ENCODE peak calls at places on chromosomes 2 and 18, in seven cellular contexts. J is heart left ventricle; Z is neuronal stem cell; G is HepG2; U is A549; H is stomach; Q is CD4-positive, alpha-beta memory T cell. B is an unnamed sample.

GRCh38 chr2:48851161-48851560 is 95.6 kb upstream of the LHCGR start:
- DNase-seq in J (no peak), Z (no peak), G (no peak), U (no peak), H (no peak), Q (no peak), B (no peak)

GRCh38 chr2:60554649-60555065 is 1.2 kb upstream of the BCL11A start:
- DNase-seq in J (no peak), Z (no peak), G (no peak), U (no peak), H (no peak), Q (no peak), B (no peak)

GRCh38 chr2:114446571-114446970 is 4.1 kb downstream of the DPP10 start:
- DNase-seq in J (no peak), Z (no peak), G (no peak), U (no peak), H (no peak), Q (no peak), B (no peak)

GRCh38 chr2:36174920-36175319 is 180.7 kb upstream of the CRIM1 start:
- DNase-seq in J (no peak), Z (no peak), G (no peak), U (no peak), H (no peak), Q (no peak), B (no peak)

GRCh38 chr18:6885992-6886823 is 156.7 kb downstream of the ARHGAP28 start:
- DNase-seq in J (no peak), Z (peak), G (peak), U (peak), H (peak), Q (no peak), B (no peak)

GRCh38 chr18:72868666-72869661 is 1.2 kb upstream of the NETO1 start:
- DNase-seq in J (no peak), Z (peak), G (no peak), U (no peak), H (no peak), Q (no peak), B (no peak)

GRCh38 chr2:25168256-25169072 is at the start of gene POMC:
- DNase-seq in J (no peak), Z (no peak), G (no peak), U (peak), H (peak), Q (no peak), B (no peak)

GRCh38 chr2:232438951-232439757 is 16.8 kb upstream of the ALPI start:
- DNase-seq in J (no peak), Z (no peak), G (no peak), U (no peak), H (peak), Q (no peak), B (peak)

GRCh38 chr18:59821983-59822382 is 77.8 kb upstream of the PMAIP1 start:
- DNase-seq in J (no peak), Z (no peak), G (no peak), U (no peak), H (no peak), Q (no peak), B (no peak)

GRCh38 chr2:111898703-111899514 is 502 bp downstream of the MERTK start:
- DNase-seq in J (peak), Z (peak), G (no peak), U (no peak), H (peak), Q (no peak), B (peak)

GRCh38 chr2:157328133-157328532 is 2.5 kb upstream of the ERMN start:
- DNase-seq in J (no peak), Z (no peak), G (no peak), U (no peak), H (no peak), Q (no peak), B (no peak)

GRCh38 chr2:119673796-119674195 is 5.2 kb upstream of the TMEM177 start:
- DNase-seq in J (no peak), Z (no peak), G (no peak), U (no peak), H (no peak), Q (no peak), B (no peak)

GRCh38 chr2:17538844-17539554 is 1.5 kb upstream of the VSNL1 start:
- DNase-seq in J (peak), Z (peak), G (peak), U (no peak), H (peak), Q (no peak), B (peak)

GRCh38 chr18:59264136-59264571 is 9.1 kb downstream of the RAX start:
- DNase-seq in J (no peak), Z (no peak), G (no peak), U (no peak), H (no peak), Q (no peak), B (no peak)

GRCh38 chr2:168907940-168908662 is 7.0 kb downstream of the G6PC2 start:
- DNase-seq in J (no peak), Z (no peak), G (no peak), U (no peak), H (no peak), Q (no peak), B (no peak)

GRCh38 chr2:120818441-120818920 is 82.8 kb downstream of the GLI2 start:
- DNase-seq in J (peak), Z (no peak), G (no peak), U (peak), H (no peak), Q (no peak), B (peak)

GRCh38 chr2:55148269-55148668 is 83.8 kb downstream of the CLHC1 start:
- DNase-seq in J (no peak), Z (no peak), G (no peak), U (no peak), H (no peak), Q (no peak), B (no peak)

GRCh38 chr18:8029731-8030130 is 462.6 kb downstream of the PTPRM start:
- DNase-seq in J (no peak), Z (no peak), G (no peak), U (no peak), H (no peak), Q (no peak), B (no peak)

GRCh38 chr2:218406949-218407703 is 7.5 kb downstream of the CTDSP1 start:
- DNase-seq in J (peak), Z (no peak), G (no peak), U (no peak), H (peak), Q (peak), B (peak)

GRCh38 chr2:95350320-95351079 is 52.0 kb upstream of the FAHD2A start:
- DNase-seq in J (no peak), Z (no peak), G (no peak), U (no peak), H (no peak), Q (no peak), B (peak)

GRCh38 chr2:94875064-94875819 is 4.0 kb downstream of the TEKT4 start:
- DNase-seq in J (no peak), Z (no peak), G (no peak), U (no peak), H (no peak), Q (no peak), B (no peak)

GRCh38 chr2:136920652-136921333 is 155.4 kb downstream of the THSD7B start:
- DNase-seq in J (no peak), Z (no peak), G (peak), U (no peak), H (no peak), Q (no peak), B (no peak)

GRCh38 chr18:13562494-13563029 is 163.8 kb downstream of the FAM210A start:
- DNase-seq in J (no peak), Z (no peak), G (no peak), U (no peak), H (no peak), Q (peak), B (peak)

GRCh38 chr2:8146329-8147048 is 535.4 kb upstream of the ID2 start:
- DNase-seq in J (peak), Z (no peak), G (no peak), U (no peak), H (no peak), Q (no peak), B (no peak)

GRCh38 chr2:47888581-47889280 is 17.6 kb downstream of the FBXO11 start:
- DNase-seq in J (no peak), Z (no peak), G (no peak), U (no peak), H (no peak), Q (peak), B (no peak)

GRCh38 chr18:61606068-61606660 is 272.9 kb downstream of the CDH20 start:
- DNase-seq in J (peak), Z (peak), G (no peak), U (no peak), H (no peak), Q (no peak), B (no peak)

GRCh38 chr18:48762022-48762421 is 188.7 kb downstream of the SMAD7 start:
- DNase-seq in J (no peak), Z (no peak), G (no peak), U (no peak), H (no peak), Q (no peak), B (no peak)

GRCh38 chr2:3450385-3451031 is 68.8 kb downstream of the ADI1 start:
- DNase-seq in J (no peak), Z (no peak), G (no peak), U (no peak), H (peak), Q (no peak), B (no peak)

GRCh38 chr2:133591164-133591563 is 22.9 kb upstream of the NCKAP5 start:
- DNase-seq in J (peak), Z (no peak), G (no peak), U (no peak), H (peak), Q (no peak), B (no peak)

GRCh38 chr2:133581027-133581760 is 12.9 kb upstream of the NCKAP5 start:
- DNase-seq in J (no peak), Z (no peak), G (no peak), U (no peak), H (no peak), Q (no peak), B (no peak)

GRCh38 chr2:133588144-133588543 is 19.9 kb upstream of the NCKAP5 start:
- DNase-seq in J (no peak), Z (no peak), G (no peak), U (no peak), H (no peak), Q (no peak), B (no peak)

DNA sequence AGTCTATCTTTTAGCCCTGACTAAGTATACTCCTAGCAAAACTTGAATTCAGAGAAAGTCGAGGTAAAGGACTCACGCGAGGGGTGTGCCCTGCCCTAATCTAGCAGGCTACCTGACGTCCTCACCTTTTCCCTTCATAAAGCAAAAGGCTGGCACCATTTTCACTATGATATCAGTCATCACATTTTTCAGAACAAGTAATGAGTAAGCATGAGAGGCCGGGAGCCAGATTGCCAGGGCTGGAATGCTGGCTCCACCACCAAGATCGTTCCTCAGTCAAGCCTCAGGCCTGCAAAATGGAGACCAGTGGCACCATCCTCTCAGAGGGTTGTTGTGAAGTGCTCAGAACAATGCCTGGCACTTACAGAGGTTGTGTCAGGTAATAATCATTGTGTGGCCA is 18.7 kb upstream of the NCKAP5 start:
- DNase-seq in J (peak), Z (no peak), G (no peak), U (no peak), H (no peak), Q (no peak), B (no peak)
- H3K27ac ChIP-seq in J (no peak), Z (no peak), G (no peak), U (no peak), H (no peak), Q (no peak), B (no peak)

DNA sequence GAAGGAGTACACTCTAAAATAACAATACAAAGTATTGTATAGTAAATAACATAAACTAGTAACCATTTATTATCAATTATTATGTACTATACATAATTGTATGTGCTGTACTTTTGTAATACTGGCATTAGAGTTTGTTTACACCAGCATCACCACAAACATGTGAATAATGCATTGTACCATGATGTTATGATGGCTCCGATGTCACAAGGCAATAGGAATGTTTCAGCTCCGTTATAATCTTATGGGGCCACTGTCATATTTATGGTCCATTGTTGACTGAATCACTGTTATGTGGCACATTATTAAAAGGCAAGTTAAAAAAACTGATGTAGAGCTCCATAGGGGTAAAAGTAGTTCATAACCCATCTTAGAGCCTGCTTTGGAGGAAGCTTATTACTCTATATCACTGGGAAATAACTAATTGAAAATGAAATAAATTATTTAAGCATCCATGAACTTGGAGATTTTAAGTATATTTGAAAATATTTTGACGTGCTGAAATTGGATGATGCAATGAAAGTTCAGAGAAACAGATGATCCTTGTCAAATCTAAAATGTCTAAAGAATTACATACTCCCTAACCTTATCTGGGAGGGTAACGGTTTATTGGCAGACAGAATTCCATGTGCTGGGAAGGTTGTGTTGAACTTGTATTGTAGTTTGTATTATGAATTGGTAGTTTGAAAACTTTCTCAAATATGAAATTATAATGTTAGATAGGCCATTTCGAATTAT is 2.4 kb downstream of the SKA1 start:
- DNase-seq in J (no peak), Z (no peak), G (no peak), U (no peak), H (no peak), Q (no peak), B (no peak)
- H3K27ac ChIP-seq in J (no peak), Z (no peak), G (no peak), U (no peak), H (no peak), Q (no peak), B (no peak)

GRCh38 chr2:74576830-74577229 is 22.3 kb downstream of the DOK1 start:
- DNase-seq in J (no peak), Z (no peak), G (no peak), U (no peak), H (no peak), Q (no peak), B (no peak)
- H3K27ac ChIP-seq in J (peak), Z (no peak), G (no peak), U (no peak), H (peak), Q (no peak), B (peak)

GRCh38 chr18:57249109-57249508 is 102.2 kb downstream of the BOD1L2 start:
- DNase-seq in J (no peak), Z (peak), G (no peak), U (no peak), H (no peak), Q (no peak), B (no peak)

GRCh38 chr18:57249896-57250295 is 102.5 kb upstream of the ST8SIA3 start:
- DNase-seq in J (no peak), Z (no peak), G (no peak), U (no peak), H (no peak), Q (no peak), B (no peak)

DNA sequence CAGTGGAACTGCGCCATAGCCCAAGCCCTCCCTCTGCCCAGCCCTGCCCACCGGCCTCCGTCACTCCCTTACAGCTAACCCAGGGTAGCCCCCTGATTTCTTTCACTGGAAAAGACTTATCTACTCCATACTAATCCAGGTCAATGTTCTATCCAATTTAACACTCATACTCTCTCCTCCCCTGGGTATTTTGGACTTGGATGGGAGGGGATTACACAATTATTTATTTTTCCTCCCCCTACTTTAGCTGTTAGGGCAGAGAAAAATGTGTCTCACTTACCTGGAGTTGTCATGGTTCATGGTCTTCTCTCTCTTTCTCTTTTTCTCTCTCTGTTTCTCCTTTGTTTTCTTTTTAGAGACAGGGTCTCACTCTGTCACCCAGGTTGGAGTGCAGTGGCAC is 100.6 kb upstream of the ST8SIA3 start:
- DNase-seq in J (no peak), Z (no peak), G (no peak), U (no peak), H (no peak), Q (no peak), B (no peak)
- H3K27ac ChIP-seq in J (no peak), Z (no peak), G (no peak), U (no peak), H (no peak), Q (no peak), B (no peak)

GRCh38 chr2:134862674-134863073 is 24.3 kb downstream of the ACMSD start:
- DNase-seq in J (no peak), Z (no peak), G (no peak), U (no peak), H (no peak), Q (no peak), B (no peak)

GRCh38 chr2:134863446-134863845 is 25.0 kb downstream of the ACMSD start:
- DNase-seq in J (no peak), Z (no peak), G (no peak), U (no peak), H (no peak), Q (no peak), B (no peak)

GRCh38 chr2:134861173-134861572 is 22.8 kb downstream of the ACMSD start:
- DNase-seq in J (no peak), Z (no peak), G (no peak), U (no peak), H (no peak), Q (no peak), B (no peak)

GRCh38 chr2:134865388-134865787 is 27.0 kb downstream of the ACMSD start:
- DNase-seq in J (no peak), Z (no peak), G (no peak), U (no peak), H (no peak), Q (no peak), B (no peak)

DNA sequence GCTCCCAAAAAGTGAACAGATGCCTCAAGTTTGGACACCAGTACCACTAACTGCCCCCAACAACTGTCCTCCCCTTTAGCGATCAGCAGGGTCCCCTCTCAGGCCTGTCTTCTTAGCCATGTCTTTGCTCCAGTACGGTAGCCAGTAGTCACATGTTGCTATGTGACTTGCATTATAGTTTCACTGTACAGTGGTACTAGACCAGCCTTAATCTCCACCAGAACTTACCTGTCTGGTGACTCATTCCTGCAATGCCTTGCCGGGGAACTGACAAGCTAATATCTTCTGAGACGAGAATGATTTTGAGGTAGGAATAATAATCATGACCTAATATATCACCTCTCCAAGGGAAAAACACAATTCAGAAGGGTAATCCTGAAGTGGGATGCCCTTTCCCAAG is 23.7 kb downstream of the ACMSD start:
- DNase-seq in J (no peak), Z (no peak), G (no peak), U (no peak), H (no peak), Q (no peak), B (no peak)
- H3K27ac ChIP-seq in J (no peak), Z (no peak), G (no peak), U (no peak), H (no peak), Q (no peak), B (no peak)